ENCODE peak calls at places on chromosome 1, in five cellular contexts. S, O, P, A and H are unnamed samples.

GRCh38 chr1:113036639-113037321 is 36.2 kb upstream of the LRIG2 start:
- DNase-seq in A (no peak), O (no peak), S (no peak), P (no peak), H (peak; percentile 6)

GRCh38 chr1:84155517-84155916 is 11.4 kb downstream of the PRKACB start:
- DNase-seq in A (no peak), S (no peak), O (no peak), P (no peak), H (no peak)

GRCh38 chr1:178066904-178067531 is 26.9 kb upstream of the RASAL2 start:
- DNase-seq in O (no peak), S (no peak), A (no peak), P (no peak), H (no peak)

GRCh38 chr1:39082140-39082799 is 56.1 kb downstream of the NDUFS5 start:
- DNase-seq in S (no peak), A (no peak), O (peak; percentile 24), P (no peak), H (no peak)

GRCh38 chr1:14027099-14027498 is 327.1 kb downstream of the PRDM2 start:
- DNase-seq in P (no peak), A (no peak), O (peak; percentile 52), S (no peak), H (no peak)

GRCh38 chr1:74652711-74653131 is 20.9 kb downstream of the ERICH3 start:
- DNase-seq in A (peak; percentile 61), O (no peak), S (peak; percentile 79), P (no peak), H (peak; percentile 79)

GRCh38 chr1:229158317-229159294 is 112.3 kb upstream of the RAB4A start:
- DNase-seq in O (no peak), P (no peak), A (no peak), S (no peak), H (no peak)

GRCh38 chr1:59079434-59080135 is 217.3 kb upstream of the FGGY start:
- DNase-seq in P (no peak), S (peak; percentile 57), O (no peak), A (no peak), H (peak; percentile 34)

GRCh38 chr1:235930543-235930942 is 63.8 kb upstream of the LYST start:
- DNase-seq in S (no peak), A (no peak), O (no peak), P (no peak), H (no peak)

GRCh38 chr1:4380564-4381168 is 273.7 kb upstream of the AJAP1 start:
- DNase-seq in P (no peak), A (no peak), O (no peak), S (no peak), H (no peak)

GRCh38 chr1:46131727-46132528 is 501 bp downstream of the PIK3R3 start:
- DNase-seq in P (peak; percentile 16), S (peak; percentile 45), A (no peak), O (peak; percentile 54), H (peak; percentile 37)

GRCh38 chr1:203048555-203049051 is 22.3 kb downstream of the PPFIA4 start:
- DNase-seq in A (no peak), S (no peak), P (no peak), O (no peak), H (no peak)

GRCh38 chr1:6085666-6086065 is 40.0 kb downstream of the KCNAB2 start:
- DNase-seq in S (no peak), A (no peak), O (no peak), P (no peak), H (no peak)

GRCh38 chr1:12384836-12385456 is 155.1 kb downstream of the VPS13D start:
- DNase-seq in O (no peak), A (no peak), P (peak; percentile 7), S (no peak), H (no peak)

GRCh38 chr1:200029035-200029623 is 1.6 kb downstream of the NR5A2 start:
- DNase-seq in S (peak; percentile 36), A (no peak), O (peak; percentile 54), P (no peak), H (peak; percentile 55)

GRCh38 chr1:60388092-60388987 is 314.8 kb upstream of the C1orf87 start:
- DNase-seq in O (peak; percentile 6), A (no peak), P (no peak), S (no peak), H (peak; percentile 8)

GRCh38 chr1:185375583-185375982 is 58.5 kb upstream of the IVNS1ABP start:
- DNase-seq in A (no peak), S (no peak), O (no peak), P (no peak), H (peak; percentile 71)

GRCh38 chr1:66834926-66835325 is 33.9 kb upstream of the INSL5 start:
- DNase-seq in O (no peak), P (no peak), A (no peak), S (no peak), H (no peak)

GRCh38 chr1:51541313-51542050 is 22.4 kb upstream of the EPS15 start:
- DNase-seq in O (no peak), A (no peak), P (no peak), S (no peak), H (peak; percentile 58)

GRCh38 chr1:154860154-154860870 is 9.8 kb downstream of the KCNN3 start:
- DNase-seq in A (no peak), O (no peak), P (no peak), S (no peak), H (peak; percentile 22)